ENCODE peak calls at places on chromosomes 1 and 21, in six cellular contexts. S is COLO829, K is anterior cingulate cortex, X is thoracic aorta, P is iris pigment epithelial cell, F is GM20000. J is an unnamed sample.

GRCh38 chr1:1678581-1679380 is 13.8 kb downstream of the SLC35E2B start:
- DNase-seq in S (no peak), K (no peak), X (no peak), P (no peak), F (peak; percentile 72), J (no peak)

GRCh38 chr1:174217787-174218574 is 58.7 kb downstream of the RABGAP1L start:
- DNase-seq in S (peak; percentile 40), K (no peak), X (no peak), P (peak; percentile 56), F (no peak), J (no peak)

GRCh38 chr1:16032388-16033100 is 10.7 kb downstream of the CLCNKA start:
- DNase-seq in S (peak; percentile 90), K (peak; percentile 55), X (peak; percentile 69), P (peak; percentile 79), F (peak; percentile 91), J (peak; percentile 90)

GRCh38 chr1:146012703-146013565 is 8.6 kb downstream of the HJV start:
- DNase-seq in S (peak; percentile 71), K (peak; percentile 13), X (no peak), P (peak; percentile 86), F (peak; percentile 73), J (no peak)

GRCh38 chr1:152756872-152757271 is 953 bp upstream of the KPRP start:
- DNase-seq in S (no peak), K (no peak), X (no peak), P (no peak), F (no peak), J (no peak)

GRCh38 chr1:84842748-84843231 is 50.2 kb downstream of the LPAR3 start:
- DNase-seq in S (no peak), K (no peak), X (no peak), P (peak; percentile 30), F (no peak), J (no peak)

GRCh38 chr1:16396591-16396990 is 29.5 kb downstream of the SZRD1 start:
- DNase-seq in S (no peak), K (no peak), X (no peak), P (peak; percentile 84), F (no peak), J (no peak)

GRCh38 chr1:37792943-37793686 is 532 bp upstream of the MANEAL start:
- DNase-seq in S (no peak), K (no peak), X (no peak), P (no peak), F (no peak), J (no peak)

GRCh38 chr21:41483415-41483814 is 24.5 kb downstream of the TMPRSS2 start:
- DNase-seq in S (no peak), K (no peak), X (no peak), P (no peak), F (no peak), J (no peak)

GRCh38 chr1:214658785-214659184 is 55.8 kb downstream of the CENPF start:
- DNase-seq in S (no peak), K (no peak), X (no peak), P (peak; percentile 51), F (no peak), J (no peak)

GRCh38 chr1:78607334-78607927 is 12.8 kb upstream of the IFI44L start:
- DNase-seq in S (peak; percentile 42), K (no peak), X (no peak), P (peak; percentile 34), F (peak; percentile 16), J (no peak)

GRCh38 chr1:43977376-43978263 is 1.4 kb upstream of the B4GALT2 start:
- DNase-seq in S (no peak), K (no peak), X (no peak), P (no peak), F (no peak), J (no peak)

GRCh38 chr1:29238601-29238964 is 2.3 kb downstream of the PTPRU start:
- DNase-seq in S (no peak), K (no peak), X (no peak), P (no peak), F (no peak), J (no peak)

GRCh38 chr1:108597041-108597440 is 37.1 kb downstream of the EEIG2 start:
- DNase-seq in S (no peak), K (no peak), X (no peak), P (no peak), F (no peak), J (no peak)

GRCh38 chr1:85047144-85047471 is 1.2 kb downstream of the MCOLN3 start:
- DNase-seq in S (no peak), K (no peak), X (no peak), P (no peak), F (no peak), J (no peak)

GRCh38 chr1:39387452-39387851 is 104.0 kb upstream of the BMP8A start:
- DNase-seq in S (peak; percentile 83), K (no peak), X (no peak), P (peak; percentile 89), F (no peak), J (no peak)

GRCh38 chr1:56456426-56457101 is 122.8 kb downstream of the PLPP3 start:
- DNase-seq in S (no peak), K (no peak), X (no peak), P (peak; percentile 50), F (no peak), J (no peak)

GRCh38 chr1:156356875-156357534 is 12.0 kb upstream of the RHBG start:
- DNase-seq in S (no peak), K (peak; percentile 41), X (no peak), P (no peak), F (peak; percentile 73), J (no peak)

J was measured in coronary artery.